ENCODE peak calls at places on chromosomes 7 and 10, in nine cellular contexts. Q is GM19239; P is GM10248; L is NCI-H1436; I is stimulated activated CD4-positive, alpha-beta T cell treated with anti-CD3 and anti-CD28 coated beads, Interleukin-2, amount 100 ng/mL, for 48 hours; V is NCI-H446; C is H9; D is GM13976; Z is astrocyte of the hippocampus. Y is an unnamed sample.
A peak's percentile ranks its signal among the peaks of the same experiment; 100 is the strongest.

GRCh38 chr7:31023877-31024276 is 28.2 kb upstream of the ADCYAP1R1 start:
- DNase-seq in Q (no peak), P (no peak), L (no peak), I (no peak), V (no peak), C (no peak), D (no peak), Z (no peak), Y (no peak)

GRCh38 chr10:1420663-1421362 is 316.5 kb downstream of the ADARB2 start:
- DNase-seq in Q (peak; percentile 70), P (peak; percentile 82), L (peak; percentile 81), I (peak; percentile 60), V (peak; percentile 38), C (peak; percentile 93), D (peak; percentile 85), Z (peak; percentile 71), Y (no peak)

GRCh38 chr7:13312327-13312726 is 624.9 kb downstream of the ARL4A start:
- DNase-seq in Q (no peak), P (no peak), L (no peak), I (no peak), V (no peak), C (no peak), D (no peak), Z (no peak), Y (no peak)

GRCh38 chr7:99371376-99371920 is 3.1 kb upstream of the ARPC1B start:
- DNase-seq in Q (no peak), P (no peak), L (no peak), I (no peak), V (no peak), C (no peak), D (no peak), Z (no peak), Y (no peak)

GRCh38 chr10:22854935-22855421 is 72.9 kb upstream of the ARMC3 start:
- DNase-seq in Q (no peak), P (no peak), L (no peak), I (no peak), V (no peak), C (no peak), D (no peak), Z (peak; percentile 38), Y (no peak)

GRCh38 chr7:98872328-98872924 is 2.6 kb upstream of the TMEM130 start:
- DNase-seq in Q (no peak), P (no peak), L (no peak), I (peak; percentile 10), V (no peak), C (no peak), D (peak; percentile 57), Z (peak; percentile 18), Y (no peak)

GRCh38 chr7:24602860-24603456 is 29.7 kb downstream of the PALS2 start:
- DNase-seq in Q (no peak), P (no peak), L (no peak), I (no peak), V (no peak), C (no peak), D (no peak), Z (no peak), Y (no peak)

GRCh38 chr7:128934361-128935352 is 3.1 kb upstream of the IRF5 start:
- DNase-seq in Q (peak; percentile 32), P (peak; percentile 77), L (no peak), I (no peak), V (no peak), C (no peak), D (peak; percentile 80), Z (no peak), Y (no peak)

GRCh38 chr7:69598487-69599148 is 343 bp downstream of the AUTS2 start:
- DNase-seq in Q (peak; percentile 57), P (peak; percentile 43), L (peak; percentile 51), I (peak; percentile 2), V (no peak), C (no peak), D (peak; percentile 61), Z (no peak), Y (no peak)

GRCh38 chr7:123865517-123866117 is 20.6 kb downstream of the HYAL4 start:
- DNase-seq in Q (peak; percentile 10), P (peak; percentile 24), L (peak; percentile 53), I (peak; percentile 46), V (peak; percentile 69), C (peak; percentile 46), D (peak; percentile 20), Z (peak; percentile 83), Y (peak; percentile 26)

GRCh38 chr10:99775850-99776249 is 6.6 kb upstream of the ABCC2 start:
- DNase-seq in Q (no peak), P (no peak), L (no peak), I (no peak), V (no peak), C (no peak), D (no peak), Z (peak; percentile 59), Y (no peak)

GRCh38 chr10:71598673-71599072 is 120.9 kb downstream of the C10orf105 start:
- DNase-seq in Q (no peak), P (no peak), L (no peak), I (no peak), V (peak; percentile 74), C (no peak), D (no peak), Z (peak; percentile 16), Y (peak; percentile 91)

GRCh38 chr10:34116780-34117179 is 698.3 kb downstream of the PARD3 start:
- DNase-seq in Q (no peak), P (no peak), L (no peak), I (no peak), V (no peak), C (no peak), D (no peak), Z (peak; percentile 20), Y (no peak)

GRCh38 chr7:113304104-113304503 is 185.8 kb upstream of the SMIM30 start:
- DNase-seq in Q (no peak), P (no peak), L (no peak), I (no peak), V (no peak), C (no peak), D (no peak), Z (no peak), Y (no peak)

GRCh38 chr10:131684976-131685375 is 215.8 kb upstream of the PPP2R2D start:
- DNase-seq in Q (no peak), P (no peak), L (no peak), I (no peak), V (no peak), C (no peak), D (no peak), Z (no peak), Y (no peak)

GRCh38 chr10:114694735-114695134 is 36.7 kb upstream of the ABLIM1 start:
- DNase-seq in Q (peak; percentile 4), P (peak; percentile 40), L (no peak), I (peak; percentile 36), V (peak; percentile 8), C (peak; percentile 68), D (peak; percentile 58), Z (peak; percentile 49), Y (no peak)

GRCh38 chr7:116731737-116732335 is 59.8 kb downstream of the MET start:
- DNase-seq in Q (no peak), P (no peak), L (no peak), I (no peak), V (no peak), C (no peak), D (no peak), Z (no peak), Y (no peak)

GRCh38 chr10:30985552-30985951 is 46.1 kb downstream of the ZNF438 start:
- DNase-seq in Q (no peak), P (no peak), L (no peak), I (no peak), V (no peak), C (no peak), D (no peak), Z (peak; percentile 28), Y (no peak)

GRCh38 chr7:104241581-104241980 is 33.8 kb upstream of the ORC5 start:
- DNase-seq in Q (no peak), P (no peak), L (no peak), I (no peak), V (no peak), C (no peak), D (no peak), Z (no peak), Y (no peak)

GRCh38 chr7:73879977-73880681 is 19.2 kb downstream of the TMEM270 start:
- DNase-seq in Q (no peak), P (no peak), L (no peak), I (no peak), V (no peak), C (no peak), D (no peak), Z (no peak), Y (peak; percentile 61)

GRCh38 chr10:63103971-63104409 is 29.1 kb upstream of the NRBF2 start:
- DNase-seq in Q (no peak), P (no peak), L (no peak), I (peak; percentile 22), V (no peak), C (peak; percentile 67), D (no peak), Z (no peak), Y (no peak)

GRCh38 chr10:62870866-62871265 is 54.7 kb upstream of the EGR2 start:
- DNase-seq in Q (no peak), P (peak; percentile 65), L (no peak), I (no peak), V (no peak), C (no peak), D (peak; percentile 77), Z (no peak), Y (no peak)

GRCh38 chr7:63072806-63073205 is 925.8 kb upstream of the ZNF722 start:
- DNase-seq in Q (no peak), P (no peak), L (no peak), I (no peak), V (no peak), C (no peak), D (no peak), Z (no peak), Y (no peak)

GRCh38 chr7:123367508-123368122 is 166.8 kb downstream of the IQUB start:
- DNase-seq in Q (peak; percentile 22), P (peak; percentile 53), L (no peak), I (no peak), V (peak; percentile 58), C (no peak), D (peak; percentile 58), Z (peak; percentile 42), Y (no peak)

GRCh38 chr7:84188811-84189405 is 5.7 kb downstream of the SEMA3A start:
- DNase-seq in Q (no peak), P (no peak), L (no peak), I (no peak), V (peak; percentile 49), C (no peak), D (no peak), Z (peak; percentile 49), Y (no peak)

GRCh38 chr7:23290993-23291392 is 8.1 kb upstream of the MALSU1 start:
- DNase-seq in Q (no peak), P (no peak), L (no peak), I (no peak), V (no peak), C (no peak), D (no peak), Z (no peak), Y (no peak)

Y was measured in gastrocnemius medialis.